ENCODE peak calls at places on chromosome 1, in ten cellular contexts. R is osteocyte; M is GM06990; E is anterior cingulate cortex; B is endodermal cell; L is stimulated activated CD4-positive, alpha-beta T cell treated with anti-CD3 and anti-CD28 coated beads, Interleukin-2, amount 100 ng/mL, for 48 hours; K is ascending aorta; A is memory B cell; C is hippocampal formation; F is T-helper 22 cell. Y is an unnamed sample.

GRCh38 chr1:75724472-75725022 is at the start of gene ACADM:
- DNase-seq in B (peak; percentile 95), M (peak; percentile 96), F (peak; percentile 64), C (peak; percentile 91), R (peak; percentile 90), E (peak; percentile 88), A (peak; percentile 80), L (peak; percentile 79), K (peak; percentile 92), Y (peak; percentile 72)

GRCh38 chr1:239987103-239987745 is 104.5 kb upstream of the FMN2 start:
- DNase-seq in A (no peak), F (no peak), C (peak; percentile 16), K (no peak), M (no peak), B (peak; percentile 71), E (no peak), L (peak; percentile 4), R (no peak), Y (no peak)

GRCh38 chr1:201399352-201400126 is 415 bp upstream of the LAD1 start:
- DNase-seq in E (no peak), K (no peak), A (no peak), B (peak; percentile 91), R (no peak), L (no peak), M (no peak), C (no peak), F (no peak), Y (no peak)

GRCh38 chr1:25657121-25657521 is 40.5 kb downstream of the MAN1C1 start:
- DNase-seq in E (no peak), R (peak; percentile 65), M (no peak), L (no peak), A (no peak), F (no peak), K (peak; percentile 45), B (peak; percentile 15), C (no peak), Y (no peak)

GRCh38 chr1:202968895-202969295 is 1.8 kb upstream of the CYB5R1 start:
- DNase-seq in F (no peak), L (peak; percentile 13), E (no peak), A (peak; percentile 41), M (peak; percentile 53), K (peak; percentile 76), C (peak; percentile 67), B (peak; percentile 78), R (no peak), Y (no peak)

GRCh38 chr1:72281144-72281543 is 1.2 kb downstream of the NEGR1 start:
- DNase-seq in F (no peak), L (no peak), K (no peak), R (no peak), E (no peak), M (no peak), A (no peak), C (peak; percentile 37), B (no peak), Y (no peak)

GRCh38 chr1:24391882-24392603 is 21.5 kb downstream of the STPG1 start:
- DNase-seq in R (peak; percentile 87), E (no peak), F (no peak), K (peak; percentile 71), C (peak; percentile 63), B (peak; percentile 93), L (peak; percentile 66), A (peak; percentile 65), M (peak; percentile 68), Y (peak; percentile 52)

GRCh38 chr1:14500041-14500440 is 98.4 kb upstream of the KAZN start:
- DNase-seq in C (no peak), M (no peak), K (no peak), F (no peak), B (peak; percentile 24), A (no peak), L (no peak), R (peak; percentile 11), E (no peak), Y (no peak)

GRCh38 chr1:180415985-180416633 is 86.3 kb downstream of the ACBD6 start:
- DNase-seq in F (no peak), A (no peak), K (no peak), B (no peak), R (no peak), E (no peak), C (no peak), M (peak; percentile 7), L (no peak), Y (no peak)

GRCh38 chr1:46043491-46044017 is 88.9 kb downstream of the PIK3R3 start:
- DNase-seq in L (no peak), F (no peak), A (peak; percentile 42), M (peak; percentile 79), C (no peak), B (peak; percentile 71), E (no peak), K (no peak), R (no peak), Y (no peak)

GRCh38 chr1:21520899-21521716 is 11.9 kb downstream of the ALPL start:
- DNase-seq in F (no peak), B (peak; percentile 40), L (no peak), K (no peak), E (no peak), A (no peak), M (peak; percentile 29), R (no peak), C (no peak), Y (no peak)

GRCh38 chr1:109815809-109816791 is 52.4 kb upstream of the EPS8L3 start:
- DNase-seq in R (no peak), E (no peak), K (peak; percentile 85), C (no peak), B (peak; percentile 32), M (peak; percentile 79), F (no peak), L (no peak), A (no peak), Y (no peak)

GRCh38 chr1:175629318-175629694 is 114.1 kb downstream of the TNR start:
- DNase-seq in A (no peak), R (no peak), B (no peak), C (no peak), F (no peak), M (no peak), K (no peak), L (no peak), E (no peak), Y (no peak)

GRCh38 chr1:26083246-26083645 is 15.8 kb upstream of the TRIM63 start:
- DNase-seq in K (no peak), C (no peak), F (no peak), E (no peak), A (no peak), L (no peak), B (no peak), R (no peak), M (no peak), Y (no peak)

GRCh38 chr1:154741327-154741726 is 128.8 kb downstream of the KCNN3 start:
- DNase-seq in L (no peak), F (no peak), B (no peak), C (no peak), A (no peak), E (no peak), M (no peak), R (no peak), K (no peak), Y (no peak)

GRCh38 chr1:216702170-216702569 is 21.1 kb downstream of the ESRRG start:
- DNase-seq in L (no peak), M (peak; percentile 46), E (no peak), A (no peak), R (no peak), K (no peak), B (no peak), F (no peak), C (no peak), Y (no peak)

GRCh38 chr1:97824200-97824599 is 96.6 kb downstream of the DPYD start:
- DNase-seq in E (no peak), K (no peak), M (no peak), F (no peak), B (no peak), A (no peak), R (no peak), L (no peak), C (no peak), Y (no peak)

GRCh38 chr1:101235696-101236545 is 898 bp upstream of the S1PR1 start:
- DNase-seq in B (peak; percentile 85), C (no peak), K (peak; percentile 70), L (peak; percentile 58), M (peak; percentile 83), A (peak; percentile 60), F (peak; percentile 61), R (no peak), E (peak; percentile 23), Y (peak; percentile 54)

Y was measured in T-helper 9 cell.